ENCODE peak calls at places on chromosomes 16 and 17, in six cellular contexts. T, D, J, Z, B and Q are unnamed samples.

GRCh38 chr17:44323359-44324091 is 1.1 kb downstream of the SLC25A39 start:
- DNase-seq in T (no peak), D (no peak), J (no peak), Z (no peak), B (no peak), Q (no peak)

GRCh38 chr16:11325404-11326083 is 19.7 kb upstream of the RMI2 start:
- DNase-seq in T (no peak), D (no peak), J (no peak), Z (no peak), B (no peak), Q (no peak)

GRCh38 chr16:70018254-70018653 is 67.1 kb downstream of the CLEC18A start:
- DNase-seq in T (no peak), D (peak), J (no peak), Z (no peak), B (peak), Q (no peak)

GRCh38 chr16:66467611-66468010 is 40.5 kb downstream of the BEAN1 start:
- DNase-seq in T (peak), D (no peak), J (no peak), Z (no peak), B (no peak), Q (peak)

GRCh38 chr16:48576927-48577326 is 33.1 kb downstream of the N4BP1 start:
- DNase-seq in T (no peak), D (peak), J (no peak), Z (no peak), B (no peak), Q (no peak)

GRCh38 chr16:70428178-70428998 is 10.5 kb downstream of the ST3GAL2 start:
- DNase-seq in T (peak), D (peak), J (peak), Z (peak), B (peak), Q (peak)

GRCh38 chr17:14813649-14814048 is 451.5 kb downstream of the PMP22 start:
- DNase-seq in T (no peak), D (no peak), J (no peak), Z (peak), B (peak), Q (no peak)

GRCh38 chr16:55444754-55445485 is 34.1 kb upstream of the MMP2 start:
- DNase-seq in T (no peak), D (no peak), J (no peak), Z (peak), B (peak), Q (peak)

GRCh38 chr17:61460796-61461585 is 8.8 kb downstream of the TBX4 start:
- DNase-seq in T (no peak), D (no peak), J (no peak), Z (no peak), B (no peak), Q (no peak)

GRCh38 chr17:50056961-50057330 is 1.0 kb downstream of the ITGA3 start:
- DNase-seq in T (no peak), D (peak), J (no peak), Z (no peak), B (no peak), Q (no peak)
- H3K27ac ChIP-seq in T (peak), D (peak), J (peak), Z (peak), B (peak), Q (peak)

GRCh38 chr16:2749936-2750335 is 2.5 kb upstream of the SRRM2 start:
- DNase-seq in T (no peak), D (no peak), J (no peak), Z (no peak), B (no peak), Q (no peak)

GRCh38 chr16:2752035-2752849 is at the start of gene SRRM2:
- DNase-seq in T (peak), D (peak), J (peak), Z (peak), B (peak), Q (peak)

GRCh38 chr16:2752850-2753522 is 548 bp downstream of the SRRM2 start:
- DNase-seq in T (no peak), D (peak), J (no peak), Z (peak), B (peak), Q (peak)

GRCh38 chr16:2753523-2754020 is 1.1 kb downstream of the SRRM2 start:
- DNase-seq in T (no peak), D (peak), J (no peak), Z (no peak), B (no peak), Q (no peak)

GRCh38 chr16:2751577-2752034 is 832 bp upstream of the SRRM2 start:
- DNase-seq in T (no peak), D (peak), J (no peak), Z (no peak), B (no peak), Q (no peak)
- H3K27ac ChIP-seq in T (peak), D (peak), J (peak), Z (peak), B (peak), Q (peak)

GRCh38 chr17:81386646-81387234 is 8.5 kb upstream of the BAHCC1 start:
- DNase-seq in T (peak), D (no peak), J (no peak), Z (no peak), B (peak), Q (no peak)
- H3K27ac ChIP-seq in T (peak), D (peak), J (peak), Z (peak), B (peak), Q (peak)

GRCh38 chr17:57607553-57608120 is 137.5 kb downstream of the CCDC182 start:
- DNase-seq in T (peak), D (no peak), J (no peak), Z (no peak), B (no peak), Q (no peak)

GRCh38 chr17:57606111-57606875 is 138.8 kb downstream of the CCDC182 start:
- DNase-seq in T (peak), D (no peak), J (no peak), Z (no peak), B (no peak), Q (no peak)

GRCh38 chr17:57609878-57610270 is 135.2 kb downstream of the CCDC182 start:
- DNase-seq in T (no peak), D (no peak), J (no peak), Z (no peak), B (no peak), Q (no peak)

GRCh38 chr17:57609125-57609877 is 135.8 kb downstream of the CCDC182 start:
- DNase-seq in T (peak), D (no peak), J (no peak), Z (no peak), B (no peak), Q (peak)

GRCh38 chr17:57608369-57609124 is 136.6 kb downstream of the CCDC182 start:
- DNase-seq in T (peak), D (no peak), J (no peak), Z (no peak), B (no peak), Q (peak)
- H3K27ac ChIP-seq in T (peak), D (no peak), J (no peak), Z (no peak), B (no peak), Q (no peak)

GRCh38 chr16:68285683-68286082 is 21.4 kb downstream of the SLC7A6 start:
- DNase-seq in T (no peak), D (no peak), J (no peak), Z (no peak), B (no peak), Q (no peak)
- H3K27ac ChIP-seq in T (no peak), D (no peak), J (peak), Z (peak), B (peak), Q (peak)

GRCh38 chr17:40340880-40341807 is 23.4 kb downstream of the GJD3 start:
- DNase-seq in T (peak), D (peak), J (peak), Z (peak), B (peak), Q (peak)
- H3K27ac ChIP-seq in T (peak), D (peak), J (peak), Z (peak), B (peak), Q (peak)

GRCh38 chr17:75542728-75543336 is 17.3 kb downstream of the LLGL2 start:
- DNase-seq in T (no peak), D (no peak), J (no peak), Z (no peak), B (no peak), Q (no peak)

GRCh38 chr17:75540923-75541503 is 15.5 kb downstream of the LLGL2 start:
- DNase-seq in T (no peak), D (no peak), J (no peak), Z (no peak), B (no peak), Q (no peak)

GRCh38 chr17:75539969-75540729 is 14.7 kb downstream of the LLGL2 start:
- DNase-seq in T (no peak), D (no peak), J (no peak), Z (no peak), B (no peak), Q (no peak)

GRCh38 chr17:75544250-75544649 is 18.8 kb downstream of the LLGL2 start:
- DNase-seq in T (no peak), D (no peak), J (no peak), Z (no peak), B (no peak), Q (no peak)

GRCh38 chr17:75542184-75542583 is 16.7 kb downstream of the LLGL2 start:
- DNase-seq in T (no peak), D (no peak), J (no peak), Z (no peak), B (no peak), Q (no peak)
- H3K27ac ChIP-seq in T (no peak), D (no peak), J (no peak), Z (no peak), B (no peak), Q (no peak)

GRCh38 chr17:8310601-8311123 is 621 bp downstream of the ARHGEF15 start:
- DNase-seq in T (no peak), D (no peak), J (no peak), Z (no peak), B (peak), Q (no peak)
- H3K27ac ChIP-seq in T (no peak), D (no peak), J (no peak), Z (peak), B (peak), Q (no peak)

GRCh38 chr17:7080445-7081041 is 492 bp upstream of the CLEC10A start:
- DNase-seq in T (no peak), D (no peak), J (no peak), Z (no peak), B (peak), Q (peak)
- H3K27ac ChIP-seq in T (no peak), D (no peak), J (no peak), Z (no peak), B (no peak), Q (no peak)

GRCh38 chr17:59027750-59028149 is 78.9 kb downstream of the TRIM37 start:
- DNase-seq in T (no peak), D (no peak), J (no peak), Z (no peak), B (no peak), Q (no peak)
- H3K27ac ChIP-seq in T (no peak), D (no peak), J (no peak), Z (no peak), B (no peak), Q (peak)